ENCODE peak calls at places on chromosomes 1 and 21, in ten cellular contexts. U, M, S, L, Q, Z, W, I, H and J are unnamed samples.

GRCh38 chr1:160354388-160354985 is 11.3 kb downstream of the NCSTN start:
- DNase-seq in Q (peak; percentile 22), U (peak; percentile 24), L (no peak), I (peak; percentile 46), Z (no peak), H (no peak), W (peak; percentile 49), M (no peak), S (peak; percentile 18), J (no peak)

GRCh38 chr1:38194486-38194885 is 147.9 kb upstream of the POU3F1 start:
- DNase-seq in U (no peak), Q (no peak), H (no peak), S (no peak), M (no peak), I (no peak), L (no peak), W (no peak), Z (no peak), J (no peak)

GRCh38 chr1:172040466-172040865 is 199.2 kb downstream of the DNM3 start:
- DNase-seq in M (peak; percentile 8), S (peak; percentile 93), H (no peak), I (peak; percentile 67), Z (no peak), U (no peak), W (no peak), L (no peak), Q (peak; percentile 77), J (no peak)

GRCh38 chr1:53573931-53574330 is 114.7 kb downstream of the DMRTB1 start:
- DNase-seq in L (no peak), S (no peak), Q (no peak), W (peak; percentile 8), Z (no peak), M (no peak), H (no peak), U (no peak), I (no peak), J (no peak)

GRCh38 chr1:194338241-194338948 is 1152.0 kb upstream of the B3GALT2 start:
- DNase-seq in I (no peak), M (peak; percentile 74), U (peak; percentile 42), H (no peak), S (peak; percentile 25), L (no peak), Q (peak; percentile 9), W (no peak), Z (no peak), J (no peak)

GRCh38 chr1:86741947-86742572 is 37.7 kb downstream of the SH3GLB1 start:
- DNase-seq in U (peak; percentile 33), H (no peak), M (peak; percentile 39), I (peak; percentile 67), L (no peak), Q (peak; percentile 31), Z (no peak), W (no peak), S (peak; percentile 27), J (no peak)

GRCh38 chr1:36149973-36150295 is 648 bp upstream of the TRAPPC3 start:
- DNase-seq in L (no peak), S (no peak), Z (no peak), Q (no peak), H (no peak), M (no peak), U (no peak), W (no peak), I (no peak), J (no peak)

GRCh38 chr1:165564561-165564960 is 20.8 kb downstream of the LRRC52 start:
- DNase-seq in M (no peak), Z (no peak), I (no peak), L (no peak), S (no peak), H (no peak), Q (no peak), W (no peak), U (no peak), J (peak; percentile 56)

GRCh38 chr1:54016343-54017282 is 1.4 kb downstream of the LDLRAD1 start:
- DNase-seq in Q (peak; percentile 39), U (no peak), W (no peak), Z (no peak), M (no peak), L (no peak), S (peak; percentile 86), I (peak; percentile 56), H (no peak), J (no peak)

GRCh38 chr1:62962794-62963776 is 179.2 kb downstream of the ATG4C start:
- DNase-seq in W (peak; percentile 85), U (peak; percentile 8), L (no peak), I (peak; percentile 60), H (no peak), Z (peak; percentile 71), Q (peak; percentile 39), S (peak; percentile 22), M (no peak), J (peak; percentile 51)

GRCh38 chr1:228268891-228269285 is 61.0 kb downstream of the OBSCN start:
- DNase-seq in I (no peak), Z (no peak), H (no peak), W (no peak), U (no peak), L (no peak), S (no peak), Q (no peak), M (no peak), J (peak; percentile 44)

GRCh38 chr1:66262233-66262632 is 271.7 kb upstream of the SGIP1 start:
- DNase-seq in S (peak; percentile 97), I (peak; percentile 81), Z (no peak), W (no peak), U (no peak), L (no peak), Q (no peak), H (no peak), M (no peak), J (no peak)

GRCh38 chr1:200317236-200317635 is 92.6 kb downstream of the ZNF281 start:
- DNase-seq in H (no peak), I (peak; percentile 67), Q (peak; percentile 30), Z (no peak), W (no peak), L (no peak), S (peak; percentile 39), U (no peak), M (peak; percentile 36), J (no peak)

GRCh38 chr1:25540750-25541350 is 2.6 kb upstream of the LDLRAP1 start:
- DNase-seq in Q (no peak), M (no peak), I (no peak), L (no peak), W (no peak), U (no peak), S (no peak), H (no peak), Z (no peak), J (no peak)

GRCh38 chr1:89546082-89546889 is 21.7 kb downstream of the LRRC8B start:
- DNase-seq in W (no peak), M (peak; percentile 25), U (no peak), L (no peak), H (no peak), Q (peak; percentile 59), S (peak; percentile 25), I (peak; percentile 65), Z (no peak), J (no peak)

GRCh38 chr1:160830321-160831153 is 32.1 kb downstream of the CD244 start:
- DNase-seq in S (peak; percentile 55), Q (peak; percentile 3), I (peak; percentile 21), Z (peak; percentile 65), W (peak; percentile 91), L (no peak), M (peak; percentile 46), H (peak; percentile 45), U (peak; percentile 82), J (peak; percentile 67)

GRCh38 chr1:26268290-26269197 is 11.3 kb upstream of the SH3BGRL3 start:
- DNase-seq in Q (no peak), U (no peak), Z (no peak), L (no peak), M (no peak), S (no peak), W (no peak), I (no peak), H (no peak), J (no peak)

GRCh38 chr21:41631564-41632461 is 123.9 kb upstream of the TMPRSS2 start:
- DNase-seq in U (no peak), S (peak; percentile 92), W (no peak), Q (peak; percentile 50), H (no peak), Z (no peak), I (peak; percentile 65), M (no peak), L (no peak), J (no peak)

GRCh38 chr1:179840107-179840506 is 37.5 kb downstream of the TOR1AIP2 start:
- DNase-seq in Z (no peak), H (no peak), L (no peak), Q (no peak), U (no peak), I (no peak), W (no peak), M (no peak), S (no peak), J (no peak)

GRCh38 chr1:167433884-167434283 is 84.4 kb downstream of the CD247 start:
- DNase-seq in H (no peak), S (no peak), I (no peak), M (no peak), Z (no peak), U (no peak), Q (no peak), W (no peak), L (no peak), J (no peak)

GRCh38 chr1:242147096-242147976 is 148.4 kb upstream of the MAP1LC3C start:
- DNase-seq in U (no peak), Z (no peak), Q (peak; percentile 72), W (no peak), M (peak; percentile 36), S (peak; percentile 50), H (no peak), I (peak; percentile 9), L (no peak), J (no peak)

GRCh38 chr1:200641175-200641489 is 20.6 kb upstream of the KIF14 start:
- DNase-seq in M (no peak), S (no peak), U (no peak), I (peak; percentile 12), Q (no peak), W (no peak), H (no peak), Z (no peak), L (no peak), J (no peak)

GRCh38 chr21:43663033-43663432 is 3.7 kb downstream of the RRP1B start:
- DNase-seq in M (no peak), S (no peak), L (no peak), Z (no peak), I (no peak), W (no peak), H (no peak), U (no peak), Q (no peak), J (no peak)

GRCh38 chr21:42002421-42002958 is 7.7 kb downstream of the ZBTB21 start:
- DNase-seq in Z (peak; percentile 59), W (no peak), I (peak; percentile 89), Q (peak; percentile 90), S (peak; percentile 94), U (peak; percentile 86), L (no peak), M (peak; percentile 98), H (no peak), J (no peak)

GRCh38 chr1:14666376-14666775 is 67.9 kb downstream of the KAZN start:
- DNase-seq in H (no peak), U (no peak), Z (no peak), W (no peak), M (no peak), L (no peak), Q (peak; percentile 8), I (no peak), S (peak; percentile 74), J (no peak)

GRCh38 chr21:42969193-42969600 is 5.2 kb upstream of the PKNOX1 start:
- DNase-seq in U (no peak), Z (no peak), L (no peak), S (no peak), H (no peak), M (no peak), Q (no peak), W (no peak), I (no peak), J (no peak)

GRCh38 chr1:224872832-224873644 is 56.4 kb upstream of the DNAH14 start:
- DNase-seq in H (no peak), Z (no peak), S (peak; percentile 14), U (no peak), L (no peak), Q (no peak), M (no peak), W (no peak), I (no peak), J (no peak)

GRCh38 chr1:33763406-33763805 is 100.5 kb upstream of the HMGB4 start:
- DNase-seq in L (no peak), H (no peak), Z (no peak), I (peak; percentile 35), M (peak; percentile 56), S (peak; percentile 43), W (no peak), U (no peak), Q (peak; percentile 39), J (no peak)